ENCODE peak calls at places on chromosomes 11 and 22, in seven cellular contexts. D is kidney tubule cell; U is activated T-helper 1 cell treated with anti-CD3 and anti-CD28 coated beads, Interleukin-12 subunit alpha, Interleukin-12 subunit beta, Interleukin-2, Interleukin-4 antibody, amounts not matched to agents 30 ng/mL and 10 ng/mL and 1 ng/mL, durations not matched to agents 14 hours and 24 hours and 36 hours; K is CD8-positive, alpha-beta T cell; H is SHP77; J is HAP-1; Z is NCI-H748 treated with DMSO at 0.1 percent for 48 hours. P is an unnamed sample.

GRCh38 chr22:37617431-37617830 is 8.8 kb downstream of the GGA1 start:
- DNase-seq in D (no peak), U (no peak), K (no peak), H (no peak), J (no peak), Z (no peak), P (no peak)

GRCh38 chr11:20397281-20397680 is 9.8 kb downstream of the PRMT3 start:
- DNase-seq in D (peak), U (no peak), K (no peak), H (no peak), J (peak), Z (peak), P (no peak)

GRCh38 chr11:45507916-45508315 is 157.5 kb downstream of the CHST1 start:
- DNase-seq in D (no peak), U (no peak), K (no peak), H (no peak), J (no peak), Z (no peak), P (no peak)

GRCh38 chr11:72226701-72227100 is 2.1 kb downstream of the INPPL1 start:
- DNase-seq in D (no peak), U (no peak), K (no peak), H (no peak), J (no peak), Z (no peak), P (no peak)

GRCh38 chr11:117366875-117367274 is 39.2 kb downstream of the CEP164 start:
- DNase-seq in D (no peak), U (no peak), K (no peak), H (no peak), J (no peak), Z (no peak), P (no peak)

GRCh38 chr22:42747701-42748513 is 27.2 kb upstream of the A4GALT start:
- DNase-seq in D (no peak), U (no peak), K (no peak), H (no peak), J (no peak), Z (no peak), P (no peak)

GRCh38 chr22:17980638-17981051 is 43.7 kb downstream of the MICAL3 start:
- DNase-seq in D (no peak), U (peak), K (no peak), H (no peak), J (no peak), Z (no peak), P (no peak)

GRCh38 chr22:30031764-30032468 is 48.3 kb upstream of the HORMAD2 start:
- DNase-seq in D (no peak), U (no peak), K (no peak), H (no peak), J (no peak), Z (no peak), P (no peak)

GRCh38 chr22:38267086-38267485 is 5.7 kb downstream of the TMEM184B start:
- DNase-seq in D (no peak), U (peak), K (peak), H (no peak), J (no peak), Z (no peak), P (no peak)

GRCh38 chr11:36237341-36237740 is 51.9 kb downstream of the COMMD9 start:
- DNase-seq in D (no peak), U (no peak), K (no peak), H (no peak), J (no peak), Z (no peak), P (no peak)

GRCh38 chr11:33179431-33179830 is 18.2 kb upstream of the CSTF3 start:
- DNase-seq in D (no peak), U (peak), K (no peak), H (no peak), J (no peak), Z (no peak), P (no peak)

GRCh38 chr11:109733245-109733644 is 311.3 kb downstream of the C11orf87 start:
- DNase-seq in D (peak), U (no peak), K (no peak), H (no peak), J (no peak), Z (no peak), P (no peak)

P was measured in esophagus squamous epithelium.